ENCODE peak calls at places on chromosomes 6 and 20, in eight cellular contexts. Q, H, S, K, C, O, G and X are unnamed samples.

GRCh38 chr6:4291453-4292403 is 156.4 kb upstream of the ECI2 start:
- DNase-seq in S (peak), K (no peak), Q (no peak), C (no peak), H (no peak), O (no peak), G (no peak), X (no peak)

GRCh38 chr20:17896247-17896723 is 72.3 kb downstream of the SNX5 start:
- DNase-seq in C (no peak), G (no peak), K (no peak), S (no peak), O (no peak), H (no peak), Q (no peak), X (no peak)

GRCh38 chr6:26659042-26659359 is 545 bp downstream of the ZNF322 start:
- DNase-seq in K (no peak), H (no peak), O (no peak), C (no peak), G (no peak), Q (no peak), S (no peak), X (no peak)

GRCh38 chr6:43228951-43229802 is at the start of gene DNPH1:
- DNase-seq in C (peak), S (peak), O (peak), Q (peak), G (peak), K (peak), H (peak), X (peak)

GRCh38 chr6:12595161-12595792 is 121.3 kb upstream of the PHACTR1 start:
- DNase-seq in C (no peak), K (no peak), G (no peak), Q (peak), H (no peak), S (peak), O (no peak), X (no peak)

GRCh38 chr6:154962751-154963150 is 32.4 kb upstream of the TIAM2 start:
- DNase-seq in G (no peak), C (no peak), Q (no peak), K (no peak), S (peak), H (peak), O (no peak), X (no peak)

GRCh38 chr20:13765868-13766416 is 18.8 kb downstream of the ESF1 start:
- DNase-seq in G (no peak), H (no peak), K (no peak), S (no peak), Q (no peak), C (no peak), O (no peak), X (no peak)

GRCh38 chr6:87905101-87905517 is 142.5 kb upstream of the SPACA1 start:
- DNase-seq in G (no peak), O (no peak), C (no peak), S (no peak), Q (peak), H (no peak), K (no peak), X (no peak)

GRCh38 chr6:30600576-30600975 is 16.5 kb downstream of the PPP1R10 start:
- DNase-seq in O (peak), K (no peak), S (no peak), C (peak), G (no peak), H (no peak), Q (no peak), X (peak)

GRCh38 chr20:24444531-24445190 is 24.8 kb upstream of the SYNDIG1 start:
- DNase-seq in K (no peak), S (no peak), Q (no peak), H (no peak), G (no peak), C (no peak), O (no peak), X (no peak)

GRCh38 chr6:39263299-39264037 is 34.2 kb upstream of the KCNK5 start:
- DNase-seq in K (no peak), O (no peak), S (no peak), C (no peak), H (no peak), Q (no peak), G (no peak), X (no peak)

GRCh38 chr6:155418017-155418749 is 37.5 kb downstream of the NOX3 start:
- DNase-seq in H (peak), S (peak), O (no peak), G (no peak), Q (peak), C (no peak), K (peak), X (no peak)

GRCh38 chr20:52943185-52943841 is 28.8 kb upstream of the TSHZ2 start:
- DNase-seq in K (no peak), O (no peak), G (no peak), Q (no peak), S (peak), C (no peak), H (no peak), X (no peak)

GRCh38 chr6:124960757-124961467 is 1.3 kb upstream of the RNF217 start:
- DNase-seq in O (no peak), S (peak), H (no peak), G (no peak), K (no peak), Q (no peak), C (no peak), X (no peak)

GRCh38 chr6:17881085-17881883 is 106.2 kb downstream of the KIF13A start:
- DNase-seq in H (no peak), S (no peak), O (peak), Q (no peak), C (no peak), G (peak), K (no peak), X (no peak)

GRCh38 chr20:17995967-17996819 is 27.4 kb downstream of the MGME1 start:
- DNase-seq in K (no peak), G (no peak), H (no peak), O (no peak), C (peak), S (peak), Q (peak), X (no peak)

GRCh38 chr6:79544299-79544927 is 7.2 kb upstream of the LCA5 start:
- DNase-seq in H (no peak), S (peak), O (no peak), C (peak), K (no peak), Q (peak), G (no peak), X (no peak)

GRCh38 chr6:157604816-157605215 is 218.2 kb upstream of the SNX9 start:
- DNase-seq in Q (no peak), G (no peak), O (no peak), S (peak), H (no peak), C (no peak), K (no peak), X (no peak)

GRCh38 chr20:62156592-62157386 is 13.2 kb downstream of the SS18L1 start:
- DNase-seq in S (peak), Q (peak), C (peak), H (no peak), G (peak), K (peak), O (peak), X (peak)

GRCh38 chr20:11454966-11455799 is 462.5 kb upstream of the BTBD3 start:
- DNase-seq in S (peak), Q (no peak), O (no peak), H (no peak), G (no peak), K (peak), C (peak), X (no peak)

GRCh38 chr6:13916230-13916944 is 8.4 kb upstream of the RNF182 start:
- DNase-seq in K (no peak), C (no peak), Q (no peak), O (no peak), G (no peak), S (peak), H (no peak), X (no peak)

GRCh38 chr20:31722388-31723281 is at the start of gene BCL2L1:
- DNase-seq in G (peak), H (peak), K (peak), O (peak), C (peak), S (peak), Q (peak), X (peak)

GRCh38 chr6:76886900-76887299 is 576.4 kb downstream of the HTR1B start:
- DNase-seq in Q (no peak), H (no peak), S (no peak), O (no peak), K (no peak), C (no peak), G (no peak), X (no peak)

GRCh38 chr6:152471459-152472070 is 165.6 kb downstream of the SYNE1 start:
- DNase-seq in H (no peak), O (no peak), K (no peak), Q (no peak), C (no peak), S (peak), G (no peak), X (no peak)

GRCh38 chr6:161596807-161597505 is 323.1 kb upstream of the AGPAT4 start:
- DNase-seq in S (no peak), H (no peak), O (no peak), Q (peak), G (no peak), K (no peak), C (no peak), X (no peak)

GRCh38 chr6:160254467-160255312 is 3.9 kb downstream of the SLC22A2 start:
- DNase-seq in Q (no peak), H (no peak), S (no peak), O (no peak), G (no peak), K (peak), C (no peak), X (no peak)

GRCh38 chr20:25407311-25408169 is at the start of gene GINS1:
- DNase-seq in O (peak), Q (peak), K (peak), S (peak), H (peak), G (peak), C (peak), X (peak)

GRCh38 chr6:41917528-41917927 is 3.4 kb downstream of the MED20 start:
- DNase-seq in C (no peak), O (no peak), S (peak), G (no peak), Q (no peak), H (no peak), K (no peak), X (no peak)

GRCh38 chr6:62891065-62891647 is 320.1 kb upstream of the FKBP1C start:
- DNase-seq in G (no peak), C (peak), K (no peak), S (no peak), O (no peak), H (no peak), Q (peak), X (no peak)

GRCh38 chr6:84688187-84688878 is 76.1 kb downstream of the TBX18 start:
- DNase-seq in G (no peak), Q (no peak), C (no peak), H (no peak), S (peak), O (no peak), K (no peak), X (no peak)

GRCh38 chr6:143397229-143398222 is 53.0 kb downstream of the ADAT2 start:
- DNase-seq in C (peak), H (peak), G (peak), Q (no peak), K (peak), S (peak), O (no peak), X (no peak)

GRCh38 chr20:46174469-46175126 is 56.5 kb downstream of the CD40 start:
- DNase-seq in O (peak), K (peak), S (peak), G (peak), Q (peak), C (peak), H (no peak), X (peak)

GRCh38 chr20:50354690-50355592 is 155.2 kb upstream of the PTPN1 start:
- DNase-seq in H (no peak), S (no peak), Q (no peak), G (no peak), K (peak), O (no peak), C (no peak), X (no peak)

GRCh38 chr20:47009784-47010183 is 115.1 kb downstream of the EYA2 start:
- DNase-seq in O (no peak), C (no peak), G (no peak), Q (no peak), K (no peak), H (no peak), S (no peak), X (no peak)

GRCh38 chr6:142846883-142847287 is 98.1 kb downstream of the HIVEP2 start:
- DNase-seq in Q (peak), S (peak), C (no peak), O (no peak), K (no peak), H (peak), G (no peak), X (peak)

DNA sequence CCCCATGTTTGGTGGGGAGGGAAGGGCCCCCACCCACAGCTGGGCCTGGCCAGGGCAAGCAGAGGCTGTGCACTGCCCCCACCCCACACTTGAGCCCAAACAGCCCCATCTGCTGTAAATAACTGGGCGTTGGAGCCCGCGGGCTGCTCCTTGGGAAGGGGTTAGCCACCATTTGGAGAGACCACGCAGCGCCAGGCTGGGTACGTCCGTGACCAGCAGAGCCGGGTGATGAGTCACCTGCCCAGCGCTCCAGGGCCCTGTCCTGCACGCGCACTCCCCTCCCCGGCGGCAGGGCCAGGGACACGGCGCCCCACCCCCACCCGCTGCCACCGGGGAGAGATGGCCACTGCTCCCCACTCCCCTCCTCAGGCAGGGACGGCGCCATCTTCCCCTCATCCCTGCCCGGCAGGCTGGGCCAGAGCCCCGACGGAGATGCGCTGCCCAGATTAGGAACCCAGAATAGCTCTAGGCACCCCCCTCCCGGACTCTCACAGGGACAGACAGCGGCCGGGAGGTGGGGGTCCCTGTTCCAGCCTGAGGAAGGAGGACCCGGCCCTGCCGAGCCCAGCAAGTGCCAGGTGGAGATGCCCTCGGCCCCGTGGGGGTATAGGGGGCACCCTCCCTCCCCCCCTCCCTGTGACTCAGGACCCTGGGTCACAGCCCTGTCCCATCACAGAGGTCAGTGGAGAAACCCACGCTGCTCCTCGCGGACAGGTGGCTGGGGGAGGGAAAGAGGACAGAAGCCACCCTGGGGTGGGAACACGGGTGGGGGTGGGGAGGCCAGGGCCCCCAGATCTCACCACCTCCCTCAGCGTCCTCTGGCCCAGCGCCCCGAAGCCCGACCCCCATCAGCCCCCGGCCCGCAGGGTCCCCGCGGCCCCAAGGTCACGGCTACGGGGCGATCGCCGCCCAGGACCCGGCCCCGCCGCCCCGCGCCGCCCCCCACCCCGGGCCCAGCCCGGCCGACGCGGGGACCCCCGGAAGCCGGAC is 642 bp downstream of the EEF1A2 start:
- DNase-seq in K (no peak), C (peak), Q (no peak), O (peak), H (no peak), G (no peak), S (peak), X (peak)
- H3K27ac ChIP-seq in K (no peak), C (peak), Q (no peak), O (peak), H (no peak), G (no peak), S (no peak), X (peak)

DNA sequence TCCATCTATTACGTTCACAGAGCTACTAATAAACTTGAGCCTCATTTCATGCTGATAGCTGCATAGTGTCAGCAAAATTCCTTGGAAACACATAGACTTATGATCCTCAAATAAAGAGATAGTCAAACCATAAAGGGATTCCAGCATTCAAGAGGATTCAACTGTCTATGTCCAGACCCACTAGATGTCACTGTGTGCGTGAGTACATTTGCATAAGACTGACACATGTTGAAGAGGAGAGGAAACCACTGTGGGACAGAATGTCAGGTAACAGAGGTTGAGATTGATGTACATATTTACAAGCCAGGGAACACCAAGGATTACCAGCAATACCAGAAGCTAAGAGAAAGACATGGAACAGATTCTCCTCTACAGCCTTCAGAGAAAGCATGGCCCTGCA is 266.5 kb downstream of the COL12A1 start:
- DNase-seq in H (no peak), G (no peak), C (no peak), Q (no peak), O (no peak), K (no peak), S (no peak), X (no peak)
- TF ChIP-seq CTCF in H (no peak), G (no peak), C (no peak), Q (peak), O (no peak), K (no peak), S (no peak), X (no peak)

GRCh38 chr20:64079273-64080012 is at the start of gene RGS19:
- DNase-seq in O (peak), H (peak), C (peak), K (peak), Q (peak), G (peak), S (peak), X (peak)
- H3K27ac ChIP-seq in O (peak), H (peak), C (no peak), K (peak), Q (no peak), G (peak), S (peak), X (peak)

GRCh38 chr20:58621906-58622548 is 29.1 kb upstream of the STX16 start:
- DNase-seq in H (no peak), S (no peak), C (no peak), O (no peak), G (no peak), K (no peak), Q (no peak), X (no peak)
- TF ChIP-seq CTCF in H (no peak), S (no peak), C (peak), O (no peak), G (no peak), K (no peak), Q (peak), X (no peak)

GRCh38 chr20:63908008-63908682 is 13.2 kb downstream of the DNAJC5 start:
- DNase-seq in Q (no peak), G (no peak), K (peak), C (no peak), S (no peak), O (no peak), H (no peak), X (no peak)
- H3K27ac ChIP-seq in Q (no peak), G (no peak), K (peak), C (peak), S (no peak), O (no peak), H (no peak), X (no peak)

GRCh38 chr20:4076671-4077070 is 61.3 kb upstream of the RNF24 start:
- DNase-seq in C (no peak), S (peak), K (no peak), Q (no peak), G (no peak), O (no peak), H (no peak), X (no peak)
- TF ChIP-seq CTCF in C (no peak), S (no peak), K (no peak), Q (no peak), G (no peak), O (no peak), H (no peak), X (no peak)